ENCODE peak calls at places on chromosome 5, in ten cellular contexts. G is iris pigment epithelial cell; Y is naive thymus-derived CD4-positive, alpha-beta T cell; A is stimulated activated CD8-positive, alpha-beta memory T cell treated with anti-CD3 and anti-CD28 coated beads, Interleukin-7, amount 100 ng/mL, for 24 hours; F is C1 segment of cervical spinal cord; L is LoVo; T is EH; D is CD8-positive, alpha-beta memory T cell; E is right atrium auricular region; Z is upper lobe of right lung. Q is an unnamed sample.
A peak's percentile ranks its signal among the peaks of the same experiment; 100 is the strongest.

GRCh38 chr5:41598011-41598410 is 87.6 kb upstream of the PLCXD3 start:
- DNase-seq in L (no peak), T (peak; percentile 54), Z (no peak), E (no peak), A (no peak), G (peak; percentile 1), F (no peak), Y (no peak), D (no peak), Q (no peak)

GRCh38 chr5:6713274-6714181 is at the start of gene TENT4A:
- DNase-seq in A (no peak), E (peak; percentile 58), D (peak; percentile 26), Y (peak; percentile 21), L (no peak), Z (peak; percentile 75), T (no peak), G (no peak), F (no peak), Q (no peak)

GRCh38 chr5:142466195-142466951 is 141.6 kb upstream of the SPRY4 start:
- DNase-seq in Y (no peak), Z (no peak), E (no peak), G (peak; percentile 63), T (peak; percentile 49), D (no peak), F (no peak), L (no peak), A (no peak), Q (no peak)

GRCh38 chr5:14593326-14594036 is 11.9 kb downstream of the OTULINL start:
- DNase-seq in T (peak; percentile 81), Y (no peak), F (no peak), E (no peak), D (no peak), Z (no peak), L (no peak), G (no peak), A (no peak), Q (peak; percentile 55)

GRCh38 chr5:147398860-147399259 is 111.0 kb downstream of the DPYSL3 start:
- DNase-seq in Y (no peak), L (no peak), A (no peak), D (no peak), T (peak; percentile 16), F (no peak), E (no peak), Z (no peak), G (no peak), Q (no peak)

GRCh38 chr5:126351138-126351537 is 72.1 kb upstream of the GRAMD2B start:
- DNase-seq in L (no peak), E (no peak), T (peak; percentile 89), F (no peak), Y (no peak), Z (no peak), A (no peak), G (peak; percentile 93), D (no peak), Q (no peak)

GRCh38 chr5:137488974-137489373 is 10.2 kb downstream of the SPOCK1 start:
- DNase-seq in Z (no peak), L (no peak), A (no peak), F (no peak), Y (no peak), T (no peak), D (no peak), G (no peak), E (no peak), Q (no peak)

GRCh38 chr5:42840279-42840678 is 28.6 kb upstream of the SELENOP start:
- DNase-seq in Z (peak; percentile 92), G (peak; percentile 97), L (no peak), E (no peak), Y (no peak), D (no peak), A (no peak), T (peak; percentile 55), F (no peak), Q (no peak)

GRCh38 chr5:179306191-179307005 is 38.9 kb downstream of the ADAMTS2 start:
- DNase-seq in L (no peak), G (no peak), T (peak; percentile 57), Z (peak; percentile 58), F (no peak), D (no peak), A (no peak), Y (no peak), E (no peak), Q (no peak)

GRCh38 chr5:106097308-106097707 is 1573.4 kb downstream of the EFNA5 start:
- DNase-seq in D (no peak), L (no peak), T (no peak), Z (no peak), A (no peak), Y (no peak), E (no peak), G (peak; percentile 76), F (no peak), Q (no peak)

GRCh38 chr5:124330595-124330994 is 415.8 kb downstream of the ZNF608 start:
- DNase-seq in A (no peak), T (no peak), L (peak; percentile 9), G (no peak), Z (no peak), F (no peak), D (no peak), E (no peak), Y (no peak), Q (no peak)